ENCODE peak calls at places on chromosomes 4 and X, in nine cellular contexts. C, H, I, S, U, M, R, J and G are unnamed samples.

GRCh38 chr4:56371426-56372220 is 15.7 kb downstream of the AASDH start:
- DNase-seq in C (no peak), H (no peak), I (no peak), S (no peak), U (no peak), M (no peak), R (no peak), J (no peak), G (no peak)

GRCh38 chr4:107183155-107183774 is 147.2 kb upstream of the DKK2 start:
- DNase-seq in C (peak; percentile 69), H (no peak), I (peak; percentile 4), S (peak; percentile 72), U (no peak), M (no peak), R (peak; percentile 44), J (no peak), G (no peak)

GRCh38 chr4:150007512-150007911 is 70.7 kb upstream of the DCLK2 start:
- DNase-seq in C (peak; percentile 51), H (no peak), I (no peak), S (peak; percentile 68), U (no peak), M (no peak), R (no peak), J (peak; percentile 90), G (no peak)

GRCh38 chrX:99301990-99302389 is 1108.1 kb downstream of the PCDH19 start:
- DNase-seq in C (no peak), H (no peak), I (no peak), S (no peak), U (no peak), M (no peak), R (no peak), J (no peak), G (no peak)

GRCh38 chrX:17374619-17375360 is at the start of gene NHS:
- DNase-seq in C (no peak), H (peak; percentile 78), I (peak; percentile 70), S (peak; percentile 76), U (peak; percentile 7), M (no peak), R (peak; percentile 16), J (no peak), G (peak; percentile 73)

GRCh38 chr4:36921474-36922220 is 322.9 kb upstream of the NWD2 start:
- DNase-seq in C (no peak), H (no peak), I (no peak), S (no peak), U (no peak), M (no peak), R (no peak), J (no peak), G (no peak)

GRCh38 chrX:7582191-7582590 is 260.8 kb upstream of the VCX start:
- DNase-seq in C (no peak), H (no peak), I (peak; percentile 56), S (no peak), U (no peak), M (no peak), R (no peak), J (no peak), G (no peak)

GRCh38 chrX:38262715-38263620 is 42.3 kb upstream of the SRPX start:
- DNase-seq in C (no peak), H (no peak), I (no peak), S (peak; percentile 15), U (no peak), M (no peak), R (no peak), J (peak; percentile 20), G (no peak)

GRCh38 chr4:39446842-39447573 is 11.7 kb downstream of the RPL9 start:
- DNase-seq in C (peak; percentile 62), H (peak; percentile 63), I (no peak), S (peak; percentile 57), U (peak; percentile 32), M (peak; percentile 50), R (no peak), J (no peak), G (peak; percentile 60)

GRCh38 chrX:67718926-67719325 is 175.1 kb downstream of the AR start:
- DNase-seq in C (no peak), H (no peak), I (no peak), S (no peak), U (no peak), M (no peak), R (no peak), J (no peak), G (no peak)

GRCh38 chr4:3270141-3270611 is 21.2 kb downstream of the MSANTD1 start:
- DNase-seq in C (no peak), H (peak; percentile 40), I (peak; percentile 12), S (no peak), U (no peak), M (no peak), R (peak; percentile 18), J (no peak), G (no peak)

GRCh38 chrX:68570598-68570997 is 71.7 kb downstream of the YIPF6 start:
- DNase-seq in C (no peak), H (no peak), I (no peak), S (no peak), U (no peak), M (no peak), R (no peak), J (no peak), G (no peak)

GRCh38 chr4:92520563-92520962 is 216.8 kb downstream of the GRID2 start:
- DNase-seq in C (no peak), H (no peak), I (no peak), S (no peak), U (no peak), M (no peak), R (no peak), J (no peak), G (no peak)

GRCh38 chrX:110741213-110741796 is 54.3 kb downstream of the CHRDL1 start:
- DNase-seq in C (peak; percentile 79), H (no peak), I (no peak), S (peak; percentile 41), U (no peak), M (no peak), R (no peak), J (no peak), G (no peak)

GRCh38 chrX:12967711-12968465 is 7.0 kb upstream of the TMSB4X start:
- DNase-seq in C (no peak), H (no peak), I (no peak), S (no peak), U (peak; percentile 37), M (no peak), R (no peak), J (no peak), G (no peak)

GRCh38 chr4:71074452-71075299 is 81.2 kb downstream of the DCK start:
- DNase-seq in C (no peak), H (no peak), I (no peak), S (peak; percentile 18), U (no peak), M (no peak), R (no peak), J (no peak), G (no peak)

GRCh38 chr4:11585506-11585905 is 156.8 kb upstream of the HS3ST1 start:
- DNase-seq in C (no peak), H (peak; percentile 42), I (peak; percentile 11), S (no peak), U (no peak), M (no peak), R (no peak), J (no peak), G (no peak)

GRCh38 chr4:54063737-54064316 is 578 bp downstream of the CHIC2 start:
- DNase-seq in C (peak; percentile 24), H (peak; percentile 55), I (no peak), S (no peak), U (peak; percentile 30), M (peak; percentile 29), R (peak; percentile 20), J (no peak), G (peak; percentile 66)

GRCh38 chr4:7598939-7599790 is 164.4 kb upstream of the PSAPL1 start:
- DNase-seq in C (no peak), H (no peak), I (no peak), S (no peak), U (no peak), M (no peak), R (no peak), J (no peak), G (no peak)

GRCh38 chr4:8039290-8039689 is 99.6 kb upstream of the AFAP1 start:
- DNase-seq in C (no peak), H (no peak), I (peak; percentile 96), S (no peak), U (no peak), M (no peak), R (no peak), J (no peak), G (no peak)

GRCh38 chrX:71098302-71098701 is 2.7 kb downstream of the FOXO4 start:
- DNase-seq in C (peak; percentile 44), H (peak; percentile 58), I (no peak), S (peak; percentile 29), U (peak; percentile 75), M (peak; percentile 76), R (peak; percentile 32), J (no peak), G (peak; percentile 86)

GRCh38 chr4:77818667-77819408 is at the start of gene CNOT6L:
- DNase-seq in C (peak; percentile 75), H (peak; percentile 76), I (peak; percentile 46), S (peak; percentile 74), U (peak; percentile 80), M (peak; percentile 55), R (peak; percentile 69), J (no peak), G (peak; percentile 82)

GRCh38 chr4:140330311-140330900 is 43.0 kb upstream of the SCOC start:
- DNase-seq in C (peak; percentile 38), H (no peak), I (no peak), S (peak; percentile 59), U (no peak), M (no peak), R (peak; percentile 47), J (no peak), G (no peak)

GRCh38 chrX:68589372-68589753 is 58.1 kb upstream of the STARD8 start:
- DNase-seq in C (no peak), H (no peak), I (no peak), S (no peak), U (no peak), M (no peak), R (no peak), J (no peak), G (no peak)

GRCh38 chrX:133685806-133686205 is 270.5 kb upstream of the GPC4 start:
- DNase-seq in C (no peak), H (no peak), I (peak; percentile 11), S (no peak), U (no peak), M (no peak), R (no peak), J (no peak), G (no peak)

GRCh38 chr4:41418444-41418843 is 119.5 kb upstream of the LIMCH1 start:
- DNase-seq in C (peak; percentile 98), H (no peak), I (no peak), S (peak; percentile 79), U (no peak), M (no peak), R (peak; percentile 47), J (peak; percentile 79), G (no peak)

GRCh38 chr4:156778606-156779005 is 193.0 kb downstream of the PDGFC start:
- DNase-seq in C (peak; percentile 91), H (no peak), I (no peak), S (peak; percentile 70), U (no peak), M (no peak), R (no peak), J (peak; percentile 96), G (no peak)

GRCh38 chrX:100373673-100374072 is 36.4 kb downstream of the PCDH19 start:
- DNase-seq in C (no peak), H (no peak), I (no peak), S (no peak), U (no peak), M (no peak), R (no peak), J (no peak), G (no peak)

GRCh38 chr4:25650271-25650670 is 5.4 kb upstream of the SLC34A2 start:
- DNase-seq in C (no peak), H (no peak), I (no peak), S (no peak), U (no peak), M (no peak), R (no peak), J (no peak), G (no peak)

GRCh38 chr4:2619459-2619858 is 83.0 kb downstream of the FAM193A start:
- DNase-seq in C (no peak), H (no peak), I (no peak), S (no peak), U (no peak), M (no peak), R (no peak), J (no peak), G (no peak)

GRCh38 chr4:139167774-139168444 is 9.1 kb downstream of the ELF2 start:
- DNase-seq in C (peak; percentile 86), H (no peak), I (no peak), S (peak; percentile 30), U (no peak), M (no peak), R (no peak), J (no peak), G (no peak)